ENCODE peak calls at places on chromosomes 16 and 17, in eight cellular contexts. F, J, K, I, C, L, P and D are unnamed samples.

GRCh38 chr17:58661499-58661898 is 30.3 kb downstream of the TEX14 start:
- DNase-seq in P (no peak), C (no peak), I (no peak), L (no peak), F (no peak), J (no peak), K (no peak), D (no peak)

GRCh38 chr16:49350265-49351103 is 23.1 kb upstream of the C16orf78 start:
- DNase-seq in J (peak; percentile 68), F (peak; percentile 11), C (peak; percentile 42), P (peak; percentile 74), L (no peak), K (peak; percentile 58), I (peak; percentile 75), D (peak; percentile 19)

GRCh38 chr16:15482068-15482747 is 47.8 kb downstream of the BMERB1 start:
- DNase-seq in I (no peak), J (peak; percentile 71), F (peak; percentile 99), L (peak; percentile 80), K (peak; percentile 99), C (no peak), P (peak; percentile 56), D (peak; percentile 97)

GRCh38 chr17:4580291-4580690 is 4.0 kb upstream of the SMTNL2 start:
- DNase-seq in L (no peak), K (no peak), C (no peak), F (no peak), J (no peak), P (no peak), I (no peak), D (no peak)

GRCh38 chr16:27245276-27246231 is 23.0 kb downstream of the NSMCE1 start:
- DNase-seq in J (peak; percentile 42), C (no peak), K (peak; percentile 94), F (no peak), P (peak; percentile 64), I (no peak), L (no peak), D (peak; percentile 97)

GRCh38 chr16:16047761-16048160 is 98.3 kb downstream of the ABCC1 start:
- DNase-seq in J (no peak), L (no peak), C (no peak), I (no peak), F (no peak), P (no peak), K (no peak), D (no peak)

GRCh38 chr16:8686031-8686621 is 11.7 kb downstream of the ABAT start:
- DNase-seq in L (no peak), J (peak; percentile 79), I (peak; percentile 31), P (no peak), F (no peak), K (no peak), C (no peak), D (no peak)

GRCh38 chr17:81520021-81520894 is 7.7 kb upstream of the ACTG1 start:
- DNase-seq in K (no peak), L (no peak), P (no peak), J (no peak), F (no peak), I (no peak), C (no peak), D (no peak)

GRCh38 chr17:58370309-58370708 is 18.3 kb upstream of the SUPT4H1 start:
- DNase-seq in C (no peak), L (no peak), P (no peak), F (no peak), J (no peak), K (no peak), I (no peak), D (no peak)

GRCh38 chr16:72199938-72200337 is 28.0 kb upstream of the PMFBP1 start:
- DNase-seq in I (no peak), K (no peak), F (no peak), C (no peak), L (no peak), J (no peak), P (no peak), D (no peak)

GRCh38 chr16:2500937-2501750 is 12.6 kb upstream of the ATP6V0C start:
- DNase-seq in K (peak; percentile 88), F (peak; percentile 35), L (peak; percentile 30), P (peak; percentile 86), J (peak; percentile 81), I (peak; percentile 95), C (peak; percentile 69), D (peak; percentile 85)

GRCh38 chr17:80704381-80704819 is 159.8 kb downstream of the RPTOR start:
- DNase-seq in C (no peak), K (peak; percentile 28), J (no peak), L (no peak), P (no peak), F (no peak), I (no peak), D (peak; percentile 63)

GRCh38 chr17:69250641-69251040 is 22.0 kb upstream of the ABCA10 start:
- DNase-seq in K (peak; percentile 58), F (no peak), L (no peak), J (no peak), C (no peak), P (no peak), I (no peak), D (no peak)

GRCh38 chr17:27455914-27456680 is at the start of gene KSR1:
- DNase-seq in L (peak; percentile 35), J (peak; percentile 82), F (no peak), C (peak; percentile 72), K (peak; percentile 85), P (peak; percentile 88), I (peak; percentile 65), D (peak; percentile 81)

GRCh38 chr16:68646948-68647659 is 2.0 kb downstream of the CDH3 start:
- DNase-seq in L (no peak), F (no peak), K (no peak), P (peak; percentile 14), J (no peak), C (no peak), I (no peak), D (no peak)

GRCh38 chr16:4556112-4556511 is at the start of gene C16orf96:
- DNase-seq in K (peak; percentile 25), I (no peak), C (no peak), F (no peak), J (no peak), P (no peak), L (no peak), D (no peak)

GRCh38 chr17:17044846-17045561 is 2.7 kb downstream of the MPRIP start:
- DNase-seq in I (no peak), J (peak; percentile 42), L (no peak), C (no peak), K (peak; percentile 77), F (no peak), P (no peak), D (peak; percentile 89)

GRCh38 chr16:23148166-23148512 is 1.1 kb downstream of the USP31 start:
- DNase-seq in F (no peak), I (no peak), L (no peak), P (no peak), K (no peak), C (no peak), J (no peak), D (no peak)

GRCh38 chr16:71916397-71916920 is 21.1 kb downstream of the IST1 start:
- DNase-seq in K (peak; percentile 65), P (no peak), J (no peak), F (no peak), C (no peak), I (no peak), L (no peak), D (peak; percentile 26)

GRCh38 chr16:11130978-11131665 is 124.9 kb downstream of the SOCS1 start:
- DNase-seq in J (no peak), P (no peak), F (no peak), C (no peak), K (no peak), I (no peak), L (no peak), D (no peak)

GRCh38 chr16:14501331-14502255 is 128.5 kb downstream of the PARN start:
- DNase-seq in I (no peak), C (no peak), F (peak; percentile 96), K (peak; percentile 94), P (no peak), L (peak; percentile 47), J (peak; percentile 93), D (peak; percentile 95)

GRCh38 chr17:82932146-82933005 is 92.6 kb upstream of the ZNF750 start:
- DNase-seq in K (peak; percentile 76), F (no peak), I (no peak), L (no peak), J (no peak), P (no peak), C (no peak), D (peak; percentile 25)